ENCODE peak calls at places on chromosomes 6 and 20, in five cellular contexts. E is iPS-NIHi11, J is foreskin fibroblast, S is T-helper 17 cell, V is prostate gland. D is an unnamed sample.

GRCh38 chr6:169738204-169738971 is 13.0 kb downstream of the DYNLT2 start:
- DNase-seq in J (peak; percentile 17), V (no peak), E (no peak), S (no peak), D (no peak)

GRCh38 chr6:47138046-47138445 is 95.9 kb upstream of the ADGRF1 start:
- DNase-seq in V (no peak), S (no peak), J (no peak), E (no peak), D (no peak)

GRCh38 chr6:32169211-32169610 is 4.8 kb downstream of the EGFL8 start:
- DNase-seq in V (no peak), S (no peak), E (no peak), J (no peak), D (no peak)

GRCh38 chr6:27132532-27133280 is 114.8 kb upstream of the PRSS16 start:
- DNase-seq in E (peak; percentile 86), V (peak; percentile 95), J (peak; percentile 99), S (peak; percentile 81), D (peak; percentile 100)

GRCh38 chr6:97697450-97697849 is 414.4 kb upstream of the MMS22L start:
- DNase-seq in V (no peak), E (no peak), S (no peak), J (peak; percentile 24), D (peak; percentile 62)

GRCh38 chr20:47241345-47241781 is 115.1 kb downstream of the ZMYND8 start:
- DNase-seq in V (no peak), J (peak; percentile 76), S (no peak), E (no peak), D (no peak)

GRCh38 chr6:40409143-40409542 is 178.0 kb downstream of the LRFN2 start:
- DNase-seq in S (no peak), E (no peak), J (no peak), V (no peak), D (peak; percentile 11)

GRCh38 chr6:7631466-7631865 is 41.5 kb downstream of the SNRNP48 start:
- DNase-seq in S (no peak), V (no peak), E (no peak), J (no peak), D (no peak)

GRCh38 chr6:149691201-149691600 is 26.7 kb downstream of the LATS1 start:
- DNase-seq in J (no peak), E (no peak), V (no peak), S (no peak), D (no peak)

GRCh38 chr20:48556956-48557355 is 270.8 kb downstream of the PREX1 start:
- DNase-seq in J (no peak), V (no peak), E (no peak), S (no peak), D (peak; percentile 42)

GRCh38 chr6:24257282-24257681 is 100.6 kb downstream of the DCDC2 start:
- DNase-seq in V (no peak), J (no peak), E (peak; percentile 34), S (no peak), D (peak; percentile 39)

GRCh38 chr6:143531720-143532504 is 20.4 kb upstream of the FUCA2 start:
- DNase-seq in J (no peak), V (no peak), S (no peak), E (no peak), D (no peak)

GRCh38 chr20:11035211-11035610 is 361.4 kb upstream of the JAG1 start:
- DNase-seq in S (no peak), V (no peak), J (no peak), E (no peak), D (no peak)

GRCh38 chr20:64226686-64227576 is 28.6 kb upstream of the PCMTD2 start:
- DNase-seq in E (no peak), J (no peak), V (no peak), S (no peak), D (no peak)

GRCh38 chr20:59723607-59724456 is 119.5 kb downstream of the PHACTR3 start:
- DNase-seq in S (no peak), V (no peak), J (no peak), E (no peak), D (peak; percentile 0)

GRCh38 chr6:170433163-170434095 is 119.7 kb downstream of the PSMB1 start:
- DNase-seq in V (no peak), S (no peak), E (no peak), J (no peak), D (no peak)

GRCh38 chr6:134347916-134348805 is 30.2 kb upstream of the SGK1 start:
- DNase-seq in E (no peak), V (no peak), J (peak; percentile 84), S (no peak), D (no peak)

GRCh38 chr20:62583424-62583920 is 58.8 kb upstream of the SLCO4A1 start:
- DNase-seq in J (peak; percentile 37), E (no peak), S (no peak), V (no peak), D (peak; percentile 43)

GRCh38 chr20:44646023-44646640 is 5.4 kb downstream of the ADA start:
- DNase-seq in S (no peak), J (no peak), V (no peak), E (no peak), D (no peak)

GRCh38 chr6:593139-593906 is 63.6 kb downstream of the HUS1B start:
- DNase-seq in E (peak; percentile 43), J (peak; percentile 35), V (peak; percentile 55), S (peak; percentile 46), D (peak; percentile 66)

D was measured in mesendoderm.